ENCODE peak calls at places on chromosomes 3 and 15, in nine cellular contexts. F is tibial artery; J is effector memory CD4-positive, alpha-beta T cell; O is CD8-positive, alpha-beta T cell; D is brain microvascular endothelial cell; X is mammary epithelial cell; T is keratinocyte; I is AG04450; C is cardiac muscle cell. R is an unnamed sample.

GRCh38 chr3:130786306-130786705 is 39.7 kb upstream of the PIK3R4 start:
- DNase-seq in F (no peak), J (no peak), O (no peak), D (no peak), X (no peak), T (no peak), I (no peak), C (no peak), R (no peak)

GRCh38 chr15:70081612-70082011 is 16.1 kb downstream of the TLE3 start:
- DNase-seq in F (no peak), J (no peak), O (no peak), D (no peak), X (no peak), T (no peak), I (no peak), C (no peak), R (no peak)

GRCh38 chr3:65732060-65732933 is 306.4 kb downstream of the MAGI1 start:
- DNase-seq in F (no peak), J (no peak), O (no peak), D (peak), X (peak), T (peak), I (peak), C (peak), R (no peak)

GRCh38 chr3:66413151-66413751 is 87.6 kb downstream of the LRIG1 start:
- DNase-seq in F (no peak), J (no peak), O (no peak), D (peak), X (no peak), T (no peak), I (peak), C (no peak), R (no peak)

GRCh38 chr3:173983353-173983752 is 585.8 kb downstream of the NLGN1 start:
- DNase-seq in F (no peak), J (no peak), O (no peak), D (no peak), X (no peak), T (no peak), I (no peak), C (no peak), R (no peak)

GRCh38 chr3:182837855-182838454 is 44.7 kb downstream of the ATP11B start:
- DNase-seq in F (no peak), J (no peak), O (no peak), D (no peak), X (peak), T (no peak), I (no peak), C (peak), R (no peak)

GRCh38 chr15:81886586-81886985 is 159.2 kb downstream of the MEX3B start:
- DNase-seq in F (no peak), J (no peak), O (no peak), D (peak), X (no peak), T (no peak), I (no peak), C (no peak), R (no peak)

GRCh38 chr15:96849501-96849900 is 519.0 kb downstream of the NR2F2 start:
- DNase-seq in F (no peak), J (no peak), O (no peak), D (peak), X (peak), T (no peak), I (peak), C (no peak), R (no peak)

GRCh38 chr3:115615001-115615447 is 8.3 kb upstream of the GAP43 start:
- DNase-seq in F (no peak), J (no peak), O (no peak), D (peak), X (peak), T (peak), I (no peak), C (no peak), R (no peak)

GRCh38 chr3:149128856-149129255 is 582 bp upstream of the HPS3 start:
- DNase-seq in F (no peak), J (no peak), O (no peak), D (no peak), X (no peak), T (no peak), I (no peak), C (no peak), R (no peak)
- H3K27ac ChIP-seq in F (peak), J (peak), O (peak), D (no peak), X (no peak), T (peak), I (peak), C (no peak), R (peak)

GRCh38 chr3:49133226-49133951 is 539 bp upstream of the LAMB2 start:
- DNase-seq in F (peak), J (no peak), O (no peak), D (peak), X (peak), T (peak), I (peak), C (peak), R (peak)

GRCh38 chr3:49131576-49131975 is 1.3 kb downstream of the LAMB2 start:
- DNase-seq in F (no peak), J (no peak), O (no peak), D (no peak), X (no peak), T (no peak), I (no peak), C (no peak), R (no peak)

GRCh38 chr3:49132073-49132436 is 795 bp downstream of the LAMB2 start:
- DNase-seq in F (no peak), J (no peak), O (no peak), D (no peak), X (no peak), T (no peak), I (no peak), C (no peak), R (no peak)

GRCh38 chr3:49131040-49131439 is 1.8 kb downstream of the LAMB2 start:
- DNase-seq in F (no peak), J (no peak), O (no peak), D (no peak), X (no peak), T (no peak), I (no peak), C (no peak), R (no peak)

GRCh38 chr3:49132437-49133225 is at the start of gene LAMB2:
- DNase-seq in F (peak), J (no peak), O (no peak), D (peak), X (peak), T (peak), I (peak), C (peak), R (no peak)
- H3K27ac ChIP-seq in F (peak), J (no peak), O (no peak), D (peak), X (peak), T (peak), I (peak), C (peak), R (peak)

GRCh38 chr3:197430502-197430901 is 125.3 kb downstream of the BDH1 start:
- DNase-seq in F (no peak), J (no peak), O (no peak), D (no peak), X (no peak), T (no peak), I (no peak), C (no peak), R (no peak)
- H3K27ac ChIP-seq in F (no peak), J (no peak), O (no peak), D (peak), X (no peak), T (no peak), I (no peak), C (no peak), R (no peak)

GRCh38 chr15:101600024-101600423 is 52.2 kb downstream of the TM2D3 start:
- DNase-seq in F (no peak), J (no peak), O (no peak), D (no peak), X (no peak), T (no peak), I (no peak), C (peak), R (no peak)
- H3K27ac ChIP-seq in F (no peak), J (no peak), O (no peak), D (no peak), X (no peak), T (no peak), I (no peak), C (no peak), R (no peak)

GRCh38 chr15:44243829-44244228 is 44.7 kb upstream of the GOLM2 start:
- DNase-seq in F (no peak), J (no peak), O (no peak), D (no peak), X (no peak), T (no peak), I (no peak), C (no peak), R (no peak)
- H3K27ac ChIP-seq in F (no peak), J (no peak), O (no peak), D (no peak), X (no peak), T (no peak), I (no peak), C (no peak), R (no peak)

DNA sequence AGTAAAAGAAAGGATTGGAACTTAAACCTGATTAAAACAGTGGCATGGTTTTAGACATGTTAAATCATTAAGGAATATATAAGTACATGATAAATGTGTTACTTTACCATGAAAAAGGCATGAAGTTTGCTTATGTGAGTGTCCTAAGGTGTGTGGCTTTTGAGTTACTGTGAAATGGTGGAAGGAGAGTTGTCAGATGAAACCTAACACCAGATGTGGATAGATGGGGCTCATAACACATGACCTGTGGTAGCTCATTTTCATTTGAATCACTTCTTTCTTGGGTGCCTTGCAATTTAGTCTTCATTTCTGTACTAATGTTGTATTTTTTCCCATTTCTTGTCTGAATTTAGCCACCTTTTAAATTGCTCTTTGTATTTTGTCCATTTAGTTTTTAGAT is 13.0 kb downstream of the MEF2A start:
- DNase-seq in F (no peak), J (no peak), O (no peak), D (no peak), X (no peak), T (no peak), I (no peak), C (no peak), R (no peak)
- H3K27ac ChIP-seq in F (no peak), J (no peak), O (no peak), D (no peak), X (no peak), T (no peak), I (no peak), C (peak), R (peak)

GRCh38 chr3:194284351-194284750 is 66.8 kb downstream of the CPN2 start:
- DNase-seq in F (peak), J (no peak), O (no peak), D (no peak), X (no peak), T (no peak), I (no peak), C (no peak), R (no peak)
- H3K27ac ChIP-seq in F (no peak), J (no peak), O (no peak), D (no peak), X (no peak), T (no peak), I (no peak), C (no peak), R (no peak)

GRCh38 chr3:191141728-191142127 is 57.3 kb upstream of the OSTN start:
- DNase-seq in F (no peak), J (no peak), O (no peak), D (peak), X (peak), T (peak), I (peak), C (no peak), R (no peak)
- H3K27ac ChIP-seq in F (no peak), J (no peak), O (no peak), D (peak), X (peak), T (peak), I (no peak), C (no peak), R (no peak)

R was measured in thoracic aorta.